ENCODE peak calls at places on chromosomes 4 and X, in ten cellular contexts. H is GM13977, N is fibroblast of the aortic adventitia, Q is progenitor cell of endocrine pancreas, V is kidney, G is cardiac muscle cell, S is A549, R is kidney epithelial cell, W is GM06990, U is B cell. O is an unnamed sample.

GRCh38 chr4:177455591-177455990 is 13.4 kb upstream of the AGA start:
- DNase-seq in H (no peak), W (no peak), R (no peak), U (no peak), Q (no peak), N (peak; percentile 39), S (no peak), V (no peak), G (peak; percentile 71), O (no peak)

GRCh38 chr4:123786955-123787354 is 390.4 kb downstream of the SPRY1 start:
- DNase-seq in Q (no peak), V (no peak), U (no peak), H (no peak), R (peak; percentile 31), S (no peak), G (peak; percentile 41), N (peak; percentile 51), W (no peak), O (no peak)

GRCh38 chr4:142379277-142380051 is 466.6 kb downstream of the INPP4B start:
- DNase-seq in V (no peak), H (no peak), S (no peak), G (peak; percentile 64), N (peak; percentile 88), Q (no peak), R (peak; percentile 81), W (no peak), U (no peak), O (no peak)

GRCh38 chr4:88008624-88009235 is 1.3 kb downstream of the PKD2 start:
- DNase-seq in W (no peak), N (peak; percentile 61), S (no peak), V (no peak), Q (no peak), U (no peak), G (peak; percentile 26), R (no peak), H (peak; percentile 32), O (no peak)

GRCh38 chr4:140088317-140088967 is 65.5 kb downstream of the MAML3 start:
- DNase-seq in W (no peak), H (no peak), S (no peak), V (no peak), G (peak; percentile 68), Q (no peak), U (no peak), N (peak; percentile 45), R (no peak), O (no peak)

GRCh38 chrX:41732260-41732659 is 8.3 kb downstream of the GPR82 start:
- DNase-seq in U (no peak), G (no peak), W (no peak), S (no peak), N (no peak), R (no peak), Q (no peak), V (no peak), H (no peak), O (no peak)

GRCh38 chrX:23118163-23118562 is 118.4 kb downstream of the DDX53 start:
- DNase-seq in U (no peak), Q (no peak), H (no peak), V (no peak), G (no peak), W (no peak), N (no peak), R (no peak), S (no peak), O (no peak)

GRCh38 chr4:189940178-189941004 is at the start of gene FRG1:
- DNase-seq in U (peak; percentile 88), N (peak; percentile 95), R (peak; percentile 60), H (peak; percentile 91), S (peak; percentile 38), G (peak; percentile 97), Q (peak; percentile 94), V (peak; percentile 98), W (peak; percentile 95), O (peak; percentile 92)

GRCh38 chr4:7817877-7818675 is 121.6 kb downstream of the AFAP1 start:
- DNase-seq in Q (no peak), V (no peak), R (no peak), W (no peak), H (no peak), S (no peak), G (peak; percentile 79), U (no peak), N (peak; percentile 63), O (no peak)

GRCh38 chr4:14218641-14219040 is 591.1 kb upstream of the BOD1L1 start:
- DNase-seq in Q (no peak), R (no peak), G (no peak), U (no peak), N (no peak), H (no peak), S (no peak), W (no peak), V (no peak), O (no peak)

GRCh38 chr4:123990310-123990709 is 593.7 kb downstream of the SPRY1 start:
- DNase-seq in Q (no peak), R (no peak), W (no peak), V (no peak), H (no peak), S (no peak), N (no peak), U (no peak), G (no peak), O (no peak)

DNA sequence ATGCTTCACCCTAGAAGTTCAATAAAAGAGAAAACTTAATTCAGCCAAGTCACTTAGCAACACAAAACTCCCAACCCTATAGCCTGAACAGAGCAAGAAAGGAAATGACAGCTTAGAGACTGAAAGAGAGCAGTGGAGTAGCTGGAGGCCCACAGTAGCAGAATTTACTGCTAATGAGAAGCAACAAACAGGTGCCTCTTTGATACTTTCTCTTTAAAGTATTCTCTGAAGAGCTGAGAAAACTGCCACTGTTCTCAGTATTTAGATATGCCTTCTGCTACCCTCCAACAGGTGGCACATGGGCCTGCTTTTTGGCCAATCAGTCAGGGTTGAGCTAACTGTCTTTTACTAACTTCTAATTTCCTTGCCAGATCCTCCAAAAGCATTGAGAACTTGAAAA is 240.0 kb downstream of the GPC3 start:
- DNase-seq in U (no peak), R (no peak), S (no peak), G (no peak), Q (no peak), H (no peak), N (no peak), V (no peak), W (no peak), O (no peak)
- TF ChIP-seq CTCF in U (peak; percentile 36), R (no peak), S (no peak), G (no peak), Q (peak; percentile 6), H (no peak), N (no peak), V (no peak), W (peak; percentile 33), O (no peak)

GRCh38 chr4:113411496-113411938 is 350.0 kb downstream of the CAMK2D start:
- DNase-seq in S (no peak), N (peak; percentile 95), H (no peak), Q (no peak), W (no peak), R (peak; percentile 56), V (no peak), G (peak; percentile 90), U (no peak), O (no peak)
- TF ChIP-seq CTCF in S (no peak), N (no peak), H (no peak), Q (no peak), W (no peak), R (no peak), V (no peak), G (peak; percentile 27), U (no peak), O (no peak)

GRCh38 chr4:151263455-151263854 is 13.5 kb upstream of the PRSS48 start:
- DNase-seq in V (no peak), Q (no peak), R (no peak), U (no peak), H (no peak), G (no peak), N (no peak), W (no peak), S (no peak), O (no peak)

GRCh38 chr4:151259752-151260151 is 17.2 kb upstream of the PRSS48 start:
- DNase-seq in G (no peak), U (no peak), H (no peak), N (no peak), V (no peak), W (no peak), S (no peak), R (no peak), Q (no peak), O (no peak)

GRCh38 chr4:151257704-151258103 is 19.3 kb upstream of the PRSS48 start:
- DNase-seq in V (no peak), R (no peak), H (no peak), N (no peak), G (no peak), S (no peak), W (no peak), Q (no peak), U (no peak), O (no peak)

GRCh38 chr4:151256134-151256533 is 20.8 kb upstream of the PRSS48 start:
- DNase-seq in G (no peak), W (no peak), N (no peak), V (no peak), Q (no peak), S (no peak), R (no peak), U (no peak), H (no peak), O (no peak)

DNA sequence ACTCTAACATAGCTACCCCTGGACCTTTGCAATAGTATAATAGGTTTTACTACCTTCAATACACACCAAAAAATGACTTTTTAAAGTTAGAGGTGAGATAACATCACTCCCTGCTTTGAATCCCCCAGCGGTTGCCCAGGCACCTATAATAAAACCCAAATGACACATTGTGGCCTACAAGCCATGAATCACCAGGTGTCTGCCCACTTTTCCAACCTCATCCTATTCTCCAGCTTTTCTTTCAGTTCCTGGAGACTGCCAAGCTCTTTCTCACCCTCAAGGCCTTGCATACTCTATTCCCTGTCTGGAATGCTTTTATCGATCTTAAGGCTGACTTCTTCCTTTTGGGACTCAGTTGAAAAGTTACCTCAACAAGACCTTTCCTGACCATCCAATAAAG is 16.4 kb upstream of the PRSS48 start:
- DNase-seq in Q (no peak), W (no peak), R (peak; percentile 19), V (no peak), S (no peak), H (no peak), U (no peak), N (no peak), G (no peak), O (no peak)
- TF ChIP-seq CTCF in Q (no peak), W (no peak), R (no peak), V (no peak), S (no peak), H (no peak), U (no peak), N (no peak), G (no peak), O (no peak)

DNA sequence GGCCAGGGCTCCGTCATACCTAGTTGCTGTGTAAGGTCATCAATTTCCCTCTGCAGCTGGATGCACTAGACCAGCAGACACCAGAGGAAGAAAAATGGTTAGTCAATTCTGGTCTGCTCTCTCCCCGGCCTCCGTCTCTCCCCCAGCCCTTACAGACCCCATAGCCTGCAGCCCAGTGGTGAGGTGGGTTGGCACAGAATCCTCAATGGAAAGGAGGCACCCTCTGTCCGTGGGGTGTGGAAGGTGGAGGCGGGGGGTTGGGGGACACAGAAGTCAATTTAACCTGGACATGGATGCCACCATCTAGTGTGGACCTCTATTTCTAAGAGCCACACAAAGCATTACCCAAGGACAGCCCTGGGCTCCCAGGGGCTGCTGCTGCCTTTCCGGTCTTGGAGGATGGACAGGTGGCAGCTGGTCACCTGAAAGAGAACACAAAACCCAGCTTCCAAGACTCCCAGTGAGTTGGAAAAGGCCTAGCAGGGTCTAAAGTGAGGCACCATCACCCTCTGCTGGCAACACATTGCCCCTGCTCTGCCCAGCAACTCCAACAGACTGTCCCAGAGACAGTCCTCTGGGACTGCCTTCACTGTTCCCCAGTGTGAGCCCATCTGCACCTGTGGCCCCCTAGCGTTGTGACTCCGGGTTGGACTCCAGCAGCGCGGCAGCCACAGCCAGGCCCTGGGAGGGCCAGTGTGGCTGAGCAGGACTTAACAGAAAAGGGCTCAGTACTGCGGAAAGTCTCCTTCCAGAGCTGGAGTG is 40.1 kb upstream of the NHSL2 start:
- DNase-seq in N (no peak), R (no peak), Q (peak; percentile 25), W (no peak), G (peak; percentile 19), H (no peak), S (peak; percentile 16), U (peak; percentile 19), V (no peak), O (no peak)
- TF ChIP-seq CTCF in N (no peak), R (peak; percentile 14), Q (peak; percentile 58), W (peak; percentile 37), G (peak; percentile 29), H (peak; percentile 7), S (peak; percentile 28), U (no peak), V (peak; percentile 13), O (no peak)

O was measured in mesothelial cell of epicardium.